ENCODE peak calls at places on chromosome 7, in four cellular contexts. X is fibroblast of the aortic adventitia, U is astrocyte of the spinal cord, T is RPMI8226. P is an unnamed sample.

GRCh38 chr7:30914611-30915601 is 3.3 kb downstream of the AQP1 start:
- DNase-seq in X (peak), U (peak), T (no peak), P (no peak)

GRCh38 chr7:52648903-52649302 is 386.5 kb upstream of the POM121L12 start:
- DNase-seq in U (peak), T (no peak), X (no peak), P (no peak)

GRCh38 chr7:66250711-66251110 is 45.6 kb downstream of the TPST1 start:
- DNase-seq in U (peak), T (no peak), X (peak), P (no peak)

GRCh38 chr7:152527610-152528032 is 91.8 kb upstream of the KMT2C start:
- DNase-seq in U (no peak), X (peak), T (no peak), P (no peak)

GRCh38 chr7:312409-312808 is 22.4 kb downstream of the FOXL3 start:
- DNase-seq in T (no peak), U (no peak), X (no peak), P (no peak)

GRCh38 chr7:132526111-132526741 is 50.0 kb downstream of the PLXNA4 start:
- DNase-seq in T (peak), U (no peak), X (no peak), P (no peak)

GRCh38 chr7:101631224-101631714 is 2.2 kb upstream of the MYL10 start:
- DNase-seq in X (no peak), U (peak), T (no peak), P (no peak)

GRCh38 chr7:73810991-73811360 is 19.8 kb upstream of the CLDN4 start:
- DNase-seq in U (no peak), X (no peak), T (no peak), P (no peak)

GRCh38 chr7:116582806-116583444 is 58.1 kb downstream of the CAV1 start:
- DNase-seq in U (peak), T (peak), X (peak), P (no peak)

P was measured in midbrain.